ENCODE peak calls at places on chromosomes 12 and 14, in four cellular contexts. One of them, this sample, is unnamed.

GRCh38 chr14:25862068-25862467 is 735.8 kb downstream of the NOVA1 start:
- DNase-seq in BJ: no peak
- DNase-seq in adrenal gland: no peak
- DNase-seq in mesothelial cell of epicardium: no peak
- DNase-seq in this sample: no peak

GRCh38 chr12:119994892-119995658 is 6.0 kb downstream of the BICDL1 start:
- DNase-seq in mesothelial cell of epicardium: no peak
- DNase-seq in BJ: no peak
- DNase-seq in adrenal gland: no peak
- DNase-seq in this sample: no peak

GRCh38 chr14:51289169-51289568 is 49.1 kb downstream of the TMX1 start:
- DNase-seq in BJ: no peak
- DNase-seq in mesothelial cell of epicardium: no peak
- DNase-seq in adrenal gland: no peak
- DNase-seq in this sample: no peak

GRCh38 chr12:118689793-118690192 is 291.5 kb upstream of the SRRM4 start:
- DNase-seq in adrenal gland: no peak
- DNase-seq in mesothelial cell of epicardium: no peak
- DNase-seq in BJ: no peak
- DNase-seq in this sample: no peak

GRCh38 chr12:47340391-47341015 is 260.7 kb upstream of the AMIGO2 start:
- DNase-seq in BJ: no peak
- DNase-seq in adrenal gland: no peak
- DNase-seq in mesothelial cell of epicardium: no peak
- DNase-seq in this sample: no peak

GRCh38 chr14:59417301-59417700 is 47.9 kb downstream of the GPR135 start:
- DNase-seq in adrenal gland: no peak
- DNase-seq in BJ: no peak
- DNase-seq in mesothelial cell of epicardium: no peak
- DNase-seq in this sample: no peak

GRCh38 chr12:115374480-115375187 is 690.7 kb upstream of the TBX3 start:
- DNase-seq in mesothelial cell of epicardium: no peak
- DNase-seq in BJ: no peak
- DNase-seq in adrenal gland: no peak
- DNase-seq in this sample: no peak

GRCh38 chr14:30874999-30875787 is 834 bp downstream of the COCH start:
- DNase-seq in mesothelial cell of epicardium: peak
- DNase-seq in adrenal gland: no peak
- DNase-seq in BJ: no peak
- DNase-seq in this sample: no peak

GRCh38 chr12:67469666-67470065 is 178.9 kb upstream of the DYRK2 start:
- DNase-seq in mesothelial cell of epicardium: no peak
- DNase-seq in BJ: no peak
- DNase-seq in adrenal gland: no peak
- DNase-seq in this sample: no peak

GRCh38 chr12:107126688-107127481 is 33.5 kb upstream of the CRY1 start:
- DNase-seq in BJ: no peak
- DNase-seq in mesothelial cell of epicardium: no peak
- DNase-seq in adrenal gland: no peak
- DNase-seq in this sample: no peak

GRCh38 chr12:15763336-15763735 is 25.9 kb downstream of the EPS8 start:
- DNase-seq in mesothelial cell of epicardium: no peak
- DNase-seq in adrenal gland: no peak
- DNase-seq in BJ: no peak
- DNase-seq in this sample: no peak

GRCh38 chr12:12606793-12607589 is 4.7 kb upstream of the CREBL2 start:
- DNase-seq in adrenal gland: no peak
- DNase-seq in mesothelial cell of epicardium: no peak
- DNase-seq in BJ: peak
- DNase-seq in this sample: no peak

GRCh38 chr14:32121536-32121935 is 44.4 kb downstream of the ARHGAP5 start:
- DNase-seq in mesothelial cell of epicardium: no peak
- DNase-seq in BJ: no peak
- DNase-seq in adrenal gland: no peak
- DNase-seq in this sample: no peak

GRCh38 chr12:100706029-100706428 is 88.5 kb upstream of the ANO4 start:
- DNase-seq in mesothelial cell of epicardium: no peak
- DNase-seq in adrenal gland: no peak
- DNase-seq in BJ: peak
- DNase-seq in this sample: no peak

GRCh38 chr14:57390806-57391562 is 598 bp downstream of the NAA30 start:
- DNase-seq in adrenal gland: peak
- DNase-seq in mesothelial cell of epicardium: peak
- DNase-seq in BJ: no peak
- DNase-seq in this sample: peak

GRCh38 chr14:90272523-90272922 is 16.2 kb downstream of the PSMC1 start:
- DNase-seq in mesothelial cell of epicardium: no peak
- DNase-seq in BJ: no peak
- DNase-seq in adrenal gland: no peak
- DNase-seq in this sample: no peak

GRCh38 chr12:124323771-124324530 is 29.1 kb downstream of the RFLNA start:
- DNase-seq in mesothelial cell of epicardium: no peak
- DNase-seq in adrenal gland: peak
- DNase-seq in BJ: no peak
- DNase-seq in this sample: no peak

GRCh38 chr12:55582066-55582465 is 9.8 kb downstream of the OR2AP1 start:
- DNase-seq in mesothelial cell of epicardium: no peak
- DNase-seq in BJ: no peak
- DNase-seq in adrenal gland: no peak
- DNase-seq in this sample: no peak

GRCh38 chr12:4446335-4446734 is 720 bp upstream of the FGF6 start:
- DNase-seq in BJ: no peak
- DNase-seq in adrenal gland: no peak
- DNase-seq in mesothelial cell of epicardium: no peak
- DNase-seq in this sample: no peak

GRCh38 chr12:128853321-128854197 is at the start of gene GLT1D1:
- DNase-seq in BJ: no peak
- DNase-seq in mesothelial cell of epicardium: peak
- DNase-seq in adrenal gland: no peak
- DNase-seq in this sample: no peak

GRCh38 chr12:65740506-65740872 is 83.8 kb upstream of the HMGA2 start:
- DNase-seq in BJ: no peak
- DNase-seq in mesothelial cell of epicardium: no peak
- DNase-seq in adrenal gland: no peak
- DNase-seq in this sample: no peak

GRCh38 chr14:64943556-64943955 is 1.0 kb upstream of the GPX2 start:
- DNase-seq in mesothelial cell of epicardium: no peak
- DNase-seq in BJ: no peak
- DNase-seq in adrenal gland: no peak
- DNase-seq in this sample: no peak

GRCh38 chr12:129075451-129076208 is 222.4 kb downstream of the GLT1D1 start:
- DNase-seq in mesothelial cell of epicardium: peak
- DNase-seq in adrenal gland: no peak
- DNase-seq in BJ: no peak
- DNase-seq in this sample: no peak

GRCh38 chr14:99597911-99598600 is 6.0 kb downstream of the CCDC85C start:
- DNase-seq in BJ: no peak
- DNase-seq in adrenal gland: no peak
- DNase-seq in mesothelial cell of epicardium: no peak
- DNase-seq in this sample: no peak

GRCh38 chr14:95875831-95876768 is 532 bp upstream of the TUNAR start:
- DNase-seq in BJ: no peak
- DNase-seq in mesothelial cell of epicardium: no peak
- DNase-seq in adrenal gland: no peak
- DNase-seq in this sample: no peak

GRCh38 chr12:32298917-32299316 is 100.4 kb upstream of the FGD4 start:
- DNase-seq in adrenal gland: no peak
- DNase-seq in BJ: peak
- DNase-seq in mesothelial cell of epicardium: no peak
- DNase-seq in this sample: no peak

DNA sequence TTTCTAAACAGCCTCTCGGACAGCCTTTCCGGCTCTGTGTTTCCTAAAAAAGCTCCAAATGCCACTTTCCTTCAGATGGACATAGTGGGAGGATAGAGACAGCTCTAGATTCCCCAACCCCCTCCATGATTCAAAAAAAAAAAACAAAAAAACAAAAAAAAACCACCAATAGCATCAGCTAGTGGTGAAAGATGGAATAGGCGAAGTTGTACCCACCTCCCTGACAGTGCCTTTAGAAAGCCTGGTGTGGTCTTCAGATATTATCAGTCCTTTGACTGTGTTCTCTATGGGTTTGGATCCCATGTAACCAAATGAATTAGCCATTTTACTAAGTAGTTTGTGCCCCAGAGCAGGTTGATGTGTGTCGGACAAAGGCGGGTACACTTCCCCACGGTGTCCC is 94.1 kb downstream of the PHETA1 start:
- DNase-seq in mesothelial cell of epicardium: no peak
- DNase-seq in adrenal gland: no peak
- DNase-seq in BJ: no peak
- DNase-seq in this sample: no peak
- TF ChIP-seq CTCF in mesothelial cell of epicardium: peak
- TF ChIP-seq CTCF in adrenal gland: peak
- TF ChIP-seq CTCF in BJ: peak
- TF ChIP-seq CTCF in this sample: peak

DNA sequence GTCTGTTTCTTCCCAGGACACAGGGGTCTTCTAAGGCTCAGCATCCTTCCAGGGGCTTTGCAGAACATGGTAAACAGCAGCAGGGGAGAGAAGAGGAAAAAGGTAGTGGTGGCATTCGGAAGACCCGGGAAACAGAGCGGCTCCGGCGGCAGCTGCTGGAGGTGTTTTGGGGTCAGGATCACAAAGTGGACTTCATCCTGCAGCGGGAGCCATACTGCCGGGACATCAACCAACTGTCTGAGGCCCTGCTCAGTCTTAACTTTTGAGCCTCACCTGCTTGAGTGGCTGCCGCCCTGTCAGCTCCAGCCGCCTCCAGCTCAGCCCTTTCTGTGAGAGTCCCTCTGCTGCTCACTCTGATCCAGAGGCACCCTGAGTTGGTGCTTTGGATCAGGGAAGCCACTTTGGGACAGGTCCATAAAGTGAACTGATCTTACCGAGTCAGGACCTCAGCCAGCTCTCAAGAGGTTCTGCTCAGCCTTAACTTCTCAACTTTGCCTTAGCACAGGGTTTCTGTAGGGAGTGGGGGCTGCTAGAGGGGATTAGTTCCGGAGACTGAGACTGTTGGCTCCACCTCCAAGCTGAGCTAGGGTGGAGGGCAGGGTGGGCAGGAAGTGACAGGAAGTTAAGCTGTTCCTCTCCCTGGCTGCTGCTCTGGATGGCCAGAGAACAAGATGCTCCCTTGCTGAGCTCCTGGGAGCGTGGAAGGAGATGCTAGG is 5.4 kb downstream of the SDR39U1 start:
- DNase-seq in mesothelial cell of epicardium: no peak
- DNase-seq in BJ: no peak
- DNase-seq in adrenal gland: no peak
- DNase-seq in this sample: no peak
- TF ChIP-seq CTCF in mesothelial cell of epicardium: no peak
- TF ChIP-seq CTCF in BJ: no peak
- TF ChIP-seq CTCF in adrenal gland: no peak
- TF ChIP-seq CTCF in this sample: peak

DNA sequence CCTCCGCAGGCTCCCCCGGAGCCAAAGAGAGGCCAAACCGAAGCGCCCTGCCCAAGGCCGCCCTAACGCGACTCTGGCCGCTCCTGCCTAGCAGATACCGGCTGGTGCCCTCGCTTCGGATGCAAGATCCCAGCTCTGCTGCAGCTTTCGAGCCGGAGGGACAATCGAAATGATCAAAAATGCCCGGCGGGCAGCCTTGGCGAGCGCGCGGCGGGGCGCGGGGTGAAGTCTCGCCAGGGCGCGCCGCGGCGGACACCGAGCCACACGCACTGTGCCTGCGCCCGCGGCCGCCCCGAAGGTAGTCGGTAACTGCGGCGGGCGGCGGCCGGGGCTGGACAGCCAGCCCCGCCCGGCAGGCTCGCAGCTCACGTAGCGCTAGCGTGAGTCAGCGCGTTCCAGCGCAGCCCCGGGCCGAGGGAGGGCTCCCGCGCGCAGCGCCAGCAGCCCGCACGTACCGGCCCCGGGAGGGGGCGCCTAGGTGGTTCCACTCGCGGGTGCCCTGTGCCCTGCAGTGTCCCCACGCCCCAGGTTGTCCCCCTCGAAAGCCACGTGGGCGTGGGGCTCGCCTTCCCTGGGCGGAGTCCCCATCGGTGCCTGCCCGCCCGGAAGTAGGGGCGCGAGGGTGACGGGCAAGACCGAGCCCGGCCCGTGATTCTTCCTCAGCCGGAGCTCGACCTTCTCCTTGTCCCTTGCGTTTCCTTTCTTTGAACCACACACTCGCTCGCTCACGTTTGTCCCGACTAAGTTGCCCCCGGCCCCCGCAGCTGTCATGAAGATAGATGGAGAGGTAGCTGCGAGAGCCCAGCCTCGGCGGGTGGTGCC is 109.3 kb upstream of the EGLN3 start:
- DNase-seq in BJ: no peak
- DNase-seq in mesothelial cell of epicardium: peak
- DNase-seq in adrenal gland: peak
- DNase-seq in this sample: peak
- TF ChIP-seq CTCF in BJ: peak
- TF ChIP-seq CTCF in mesothelial cell of epicardium: no peak
- TF ChIP-seq CTCF in adrenal gland: no peak
- TF ChIP-seq CTCF in this sample: peak

DNA sequence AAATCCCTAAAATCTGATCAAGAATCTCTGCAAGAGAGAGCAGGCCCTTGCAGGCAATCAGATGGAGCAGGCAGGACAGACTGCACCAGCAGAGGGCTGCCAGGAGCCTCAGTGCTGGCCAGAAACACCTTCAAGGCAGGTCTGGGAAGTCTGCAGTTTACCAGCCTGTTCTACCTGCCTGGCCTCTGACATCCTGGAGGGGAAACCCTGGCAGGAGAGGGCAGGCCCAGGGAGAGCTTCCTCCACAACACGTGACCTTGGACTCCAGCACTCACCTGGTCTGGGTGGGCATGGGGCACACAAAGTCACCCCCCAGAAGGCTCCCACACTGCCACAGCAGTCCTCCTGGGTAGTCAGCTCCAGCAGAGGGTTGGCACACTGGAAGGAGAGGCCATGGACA is 56.0 kb downstream of the ISCA2 start:
- DNase-seq in BJ: no peak
- DNase-seq in adrenal gland: no peak
- DNase-seq in mesothelial cell of epicardium: no peak
- DNase-seq in this sample: no peak
- TF ChIP-seq CTCF in BJ: peak
- TF ChIP-seq CTCF in adrenal gland: no peak
- TF ChIP-seq CTCF in mesothelial cell of epicardium: no peak
- TF ChIP-seq CTCF in this sample: peak